ENCODE peak calls at places on chromosomes 4 and X, in nine cellular contexts. V, O, X, J, G, E, Y, U and P are unnamed samples.

GRCh38 chrX:118026631-118027030 is 90.0 kb downstream of the KLHL13 start:
- DNase-seq in V (no peak), O (no peak), X (peak; percentile 52), J (no peak), G (no peak), E (no peak), Y (no peak), U (no peak), P (no peak)

GRCh38 chrX:48617542-48618340 is 20.4 kb downstream of the WDR13 start:
- DNase-seq in V (peak; percentile 24), O (no peak), X (no peak), J (peak; percentile 44), G (no peak), E (no peak), Y (no peak), U (no peak), P (no peak)

GRCh38 chr4:73729534-73730165 is 10.7 kb upstream of the CXCL8 start:
- DNase-seq in V (peak; percentile 69), O (no peak), X (peak; percentile 92), J (peak; percentile 61), G (no peak), E (peak; percentile 52), Y (peak; percentile 85), U (no peak), P (no peak)

GRCh38 chr4:6194458-6195195 is 5.7 kb downstream of the JAKMIP1 start:
- DNase-seq in V (no peak), O (no peak), X (no peak), J (no peak), G (no peak), E (no peak), Y (no peak), U (no peak), P (no peak)

GRCh38 chr4:174467107-174467506 is 55.2 kb downstream of the HPGD start:
- DNase-seq in V (peak; percentile 14), O (no peak), X (no peak), J (peak; percentile 22), G (no peak), E (peak; percentile 18), Y (no peak), U (no peak), P (peak; percentile 16)

GRCh38 chr4:59583845-59584568 is 1616.1 kb upstream of the ADGRL3 start:
- DNase-seq in V (no peak), O (no peak), X (no peak), J (no peak), G (no peak), E (no peak), Y (no peak), U (no peak), P (no peak)

GRCh38 chr4:159151701-159152100 is 48.8 kb downstream of the RAPGEF2 start:
- DNase-seq in V (no peak), O (no peak), X (no peak), J (no peak), G (no peak), E (no peak), Y (no peak), U (no peak), P (no peak)

GRCh38 chr4:6892190-6892908 is 17.3 kb upstream of the TBC1D14 start:
- DNase-seq in V (peak; percentile 73), O (no peak), X (peak; percentile 51), J (peak; percentile 72), G (no peak), E (no peak), Y (no peak), U (no peak), P (no peak)

GRCh38 chr4:89134775-89135319 is 23.5 kb downstream of the TIGD2 start:
- DNase-seq in V (peak; percentile 82), O (no peak), X (peak; percentile 85), J (peak; percentile 83), G (no peak), E (peak; percentile 62), Y (peak; percentile 82), U (no peak), P (peak; percentile 92)

GRCh38 chrX:16807976-16808542 is 21.8 kb downstream of the TXLNG start:
- DNase-seq in V (peak; percentile 33), O (no peak), X (peak; percentile 88), J (peak; percentile 58), G (no peak), E (no peak), Y (peak; percentile 49), U (no peak), P (no peak)